ENCODE peak calls at places on chromosomes 7 and 10, in four cellular contexts. One of them, this sample, is unnamed.

GRCh38 chr10:116076616-116077015 is 196.4 kb downstream of the GFRA1 start:
- DNase-seq in cardiac muscle cell: no peak
- DNase-seq in tibial artery: no peak
- DNase-seq in esophagus muscularis mucosa: no peak
- DNase-seq in this sample: no peak

GRCh38 chr7:139854803-139855497 is 25.9 kb downstream of the TBXAS1 start:
- DNase-seq in cardiac muscle cell: no peak
- DNase-seq in tibial artery: no peak
- DNase-seq in esophagus muscularis mucosa: peak
- DNase-seq in this sample: no peak

GRCh38 chr7:148856035-148856881 is 27.8 kb downstream of the EZH2 start:
- DNase-seq in cardiac muscle cell: peak
- DNase-seq in tibial artery: peak
- DNase-seq in esophagus muscularis mucosa: no peak
- DNase-seq in this sample: peak

GRCh38 chr7:159321278-159321677 is 176.6 kb upstream of the VIPR2 start:
- DNase-seq in cardiac muscle cell: no peak
- DNase-seq in tibial artery: no peak
- DNase-seq in esophagus muscularis mucosa: no peak
- DNase-seq in this sample: no peak

GRCh38 chr7:156764016-156764669 is 123.6 kb downstream of the RNF32 start:
- DNase-seq in cardiac muscle cell: peak
- DNase-seq in tibial artery: peak
- DNase-seq in esophagus muscularis mucosa: no peak
- DNase-seq in this sample: peak

GRCh38 chr7:135168001-135168400 is 2.5 kb downstream of the CYREN start:
- DNase-seq in cardiac muscle cell: no peak
- DNase-seq in tibial artery: no peak
- DNase-seq in esophagus muscularis mucosa: no peak
- DNase-seq in this sample: no peak

GRCh38 chr7:40918701-40919271 is 784.0 kb downstream of the SUGCT start:
- DNase-seq in cardiac muscle cell: peak
- DNase-seq in tibial artery: no peak
- DNase-seq in esophagus muscularis mucosa: no peak
- DNase-seq in this sample: no peak

GRCh38 chr7:73715648-73716317 is 3.7 kb downstream of the STX1A start:
- DNase-seq in cardiac muscle cell: peak
- DNase-seq in tibial artery: no peak
- DNase-seq in esophagus muscularis mucosa: no peak
- DNase-seq in this sample: peak

GRCh38 chr7:131878777-131879176 is 322.3 kb upstream of the PODXL start:
- DNase-seq in cardiac muscle cell: no peak
- DNase-seq in tibial artery: no peak
- DNase-seq in esophagus muscularis mucosa: no peak
- DNase-seq in this sample: no peak

GRCh38 chr7:119452401-119452800 is 820.6 kb upstream of the KCND2 start:
- DNase-seq in cardiac muscle cell: no peak
- DNase-seq in tibial artery: no peak
- DNase-seq in esophagus muscularis mucosa: no peak
- DNase-seq in this sample: no peak

GRCh38 chr7:3201937-3202715 is 98.9 kb upstream of the SDK1 start:
- DNase-seq in cardiac muscle cell: no peak
- DNase-seq in tibial artery: no peak
- DNase-seq in esophagus muscularis mucosa: peak
- DNase-seq in this sample: no peak

GRCh38 chr10:24375510-24375909 is 166.6 kb downstream of the KIAA1217 start:
- DNase-seq in cardiac muscle cell: no peak
- DNase-seq in tibial artery: no peak
- DNase-seq in esophagus muscularis mucosa: no peak
- DNase-seq in this sample: no peak

GRCh38 chr7:5528071-5528814 is 104.6 kb upstream of the TNRC18 start:
- DNase-seq in cardiac muscle cell: peak
- DNase-seq in tibial artery: peak
- DNase-seq in esophagus muscularis mucosa: no peak
- DNase-seq in this sample: no peak

GRCh38 chr10:92787557-92788152 is 60.7 kb upstream of the EXOC6 start:
- DNase-seq in cardiac muscle cell: no peak
- DNase-seq in tibial artery: no peak
- DNase-seq in esophagus muscularis mucosa: no peak
- DNase-seq in this sample: no peak

GRCh38 chr7:479948-480499 is 39.6 kb downstream of the PDGFA start:
- DNase-seq in cardiac muscle cell: no peak
- DNase-seq in tibial artery: peak
- DNase-seq in esophagus muscularis mucosa: no peak
- DNase-seq in this sample: no peak

GRCh38 chr7:479115-479947 is 40.3 kb downstream of the PDGFA start:
- DNase-seq in cardiac muscle cell: no peak
- DNase-seq in tibial artery: peak
- DNase-seq in esophagus muscularis mucosa: no peak
- DNase-seq in this sample: no peak

GRCh38 chr7:482521-483083 is 37.0 kb downstream of the PDGFA start:
- DNase-seq in cardiac muscle cell: no peak
- DNase-seq in tibial artery: no peak
- DNase-seq in esophagus muscularis mucosa: no peak
- DNase-seq in this sample: no peak

GRCh38 chr7:481219-481930 is 38.3 kb downstream of the PDGFA start:
- DNase-seq in cardiac muscle cell: no peak
- DNase-seq in tibial artery: peak
- DNase-seq in esophagus muscularis mucosa: no peak
- DNase-seq in this sample: no peak

DNA sequence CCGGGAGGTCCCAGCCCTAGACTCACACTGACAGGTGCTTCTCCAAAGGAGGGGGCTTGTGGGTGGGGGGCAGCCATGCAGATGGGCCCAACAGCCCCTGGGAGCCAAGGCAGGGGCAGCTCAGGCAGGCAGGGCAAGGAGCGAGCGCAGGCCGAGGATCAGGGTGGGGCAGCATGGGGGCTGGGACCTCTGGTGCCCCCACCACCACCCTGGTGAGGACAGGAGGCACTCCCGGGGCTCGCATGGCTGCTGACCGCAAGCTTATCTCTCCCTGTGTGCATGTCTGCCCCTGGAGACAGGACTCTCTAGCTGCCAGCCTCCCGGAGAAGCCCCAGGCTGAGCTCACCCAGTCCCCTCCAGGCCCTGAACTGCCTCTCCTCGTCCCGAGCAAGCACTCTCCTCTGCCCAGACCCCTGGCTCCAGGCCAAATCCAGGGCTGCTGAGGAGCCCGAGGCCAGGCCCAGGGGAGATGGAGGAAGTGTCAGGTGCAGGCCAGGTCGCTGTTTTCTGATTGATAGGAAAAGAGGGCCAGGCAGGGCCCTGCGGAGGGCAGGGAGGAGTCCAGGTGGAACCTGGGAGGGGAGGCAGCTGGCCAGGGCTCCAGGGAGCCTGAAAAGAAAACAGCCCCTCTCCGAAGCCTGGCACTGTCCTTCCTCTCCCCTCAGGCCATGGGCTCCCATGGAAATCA is 39.0 kb downstream of the PDGFA start:
- DNase-seq in cardiac muscle cell: peak
- DNase-seq in tibial artery: peak
- DNase-seq in esophagus muscularis mucosa: no peak
- DNase-seq in this sample: no peak
- TF ChIP-seq CTCF in cardiac muscle cell: no peak
- TF ChIP-seq CTCF in tibial artery: no peak
- TF ChIP-seq CTCF in esophagus muscularis mucosa: no peak
- TF ChIP-seq CTCF in this sample: no peak

DNA sequence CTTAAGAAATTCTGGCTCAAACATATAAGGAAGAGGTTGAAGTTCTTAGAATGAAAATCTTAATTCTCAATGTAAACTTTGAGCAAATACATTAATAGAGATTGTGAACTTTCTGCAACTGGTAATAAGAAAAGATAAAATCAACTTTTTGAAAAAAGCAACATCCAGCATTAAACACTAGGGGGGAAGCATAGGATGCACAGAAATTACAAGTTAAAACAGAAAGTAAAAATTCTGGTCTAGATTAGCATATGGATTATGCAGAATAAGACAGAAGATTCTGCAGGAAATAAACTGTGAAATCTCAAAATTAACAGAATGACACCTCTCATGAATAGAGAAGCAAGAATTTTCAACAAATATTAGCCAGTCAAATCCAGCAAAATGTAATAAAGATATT is 38.0 kb upstream of the CAV2 start:
- DNase-seq in cardiac muscle cell: no peak
- DNase-seq in tibial artery: no peak
- DNase-seq in esophagus muscularis mucosa: no peak
- DNase-seq in this sample: no peak
- TF ChIP-seq CTCF in cardiac muscle cell: peak
- TF ChIP-seq CTCF in tibial artery: peak
- TF ChIP-seq CTCF in esophagus muscularis mucosa: no peak
- TF ChIP-seq CTCF in this sample: no peak

GRCh38 chr10:121880842-121881423 is 46.9 kb downstream of the ATE1 start:
- DNase-seq in cardiac muscle cell: no peak
- DNase-seq in tibial artery: no peak
- DNase-seq in esophagus muscularis mucosa: no peak
- DNase-seq in this sample: no peak
- TF ChIP-seq CTCF in cardiac muscle cell: no peak
- TF ChIP-seq CTCF in tibial artery: no peak
- TF ChIP-seq CTCF in esophagus muscularis mucosa: no peak
- TF ChIP-seq CTCF in this sample: no peak

DNA sequence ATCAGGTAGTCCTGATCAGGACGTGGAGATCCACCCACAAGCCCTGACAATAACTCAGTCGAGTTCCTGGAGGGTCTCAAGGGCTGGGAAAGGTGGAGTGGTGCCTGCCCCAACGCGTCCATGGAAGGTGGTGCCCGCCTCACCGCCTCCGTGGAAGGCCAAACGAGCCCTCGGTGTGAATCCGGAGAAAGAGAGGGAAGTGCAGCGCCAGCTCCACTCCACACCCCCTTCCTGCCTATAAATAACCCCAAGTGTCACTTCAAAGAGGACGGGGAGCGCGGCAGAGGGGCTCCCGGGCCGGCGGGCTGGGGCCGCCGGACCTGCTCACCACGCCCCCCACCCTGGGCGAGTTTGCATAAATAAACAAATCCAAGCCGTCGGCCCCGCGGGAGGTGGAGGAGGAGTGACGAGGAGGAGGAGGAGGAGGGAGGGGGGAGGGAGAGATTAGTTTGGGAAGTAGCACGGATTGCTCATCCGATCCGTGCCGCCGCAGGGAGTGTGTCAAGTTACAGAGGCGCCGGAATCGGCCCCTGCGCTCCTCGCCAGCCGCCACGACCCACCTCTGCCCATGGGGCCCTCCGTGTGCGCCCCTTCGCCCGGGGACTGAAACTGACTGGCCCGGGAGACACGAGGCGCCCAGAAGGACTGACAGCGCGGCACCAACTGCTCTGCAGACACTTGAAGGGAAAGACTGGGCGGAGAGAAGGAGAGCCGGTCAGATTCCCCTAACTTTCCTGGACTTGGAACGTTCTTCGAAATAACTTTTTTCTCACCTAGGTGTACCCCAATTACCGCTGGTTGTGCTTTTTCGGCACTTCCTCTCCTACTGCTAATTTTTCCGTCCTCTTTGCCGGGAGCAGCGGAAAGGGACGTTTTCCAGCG is at the start of gene COL13A1:
- DNase-seq in cardiac muscle cell: peak
- DNase-seq in tibial artery: peak
- DNase-seq in esophagus muscularis mucosa: no peak
- DNase-seq in this sample: peak
- TF ChIP-seq CTCF in cardiac muscle cell: no peak
- TF ChIP-seq CTCF in tibial artery: no peak
- TF ChIP-seq CTCF in esophagus muscularis mucosa: no peak
- TF ChIP-seq CTCF in this sample: no peak

DNA sequence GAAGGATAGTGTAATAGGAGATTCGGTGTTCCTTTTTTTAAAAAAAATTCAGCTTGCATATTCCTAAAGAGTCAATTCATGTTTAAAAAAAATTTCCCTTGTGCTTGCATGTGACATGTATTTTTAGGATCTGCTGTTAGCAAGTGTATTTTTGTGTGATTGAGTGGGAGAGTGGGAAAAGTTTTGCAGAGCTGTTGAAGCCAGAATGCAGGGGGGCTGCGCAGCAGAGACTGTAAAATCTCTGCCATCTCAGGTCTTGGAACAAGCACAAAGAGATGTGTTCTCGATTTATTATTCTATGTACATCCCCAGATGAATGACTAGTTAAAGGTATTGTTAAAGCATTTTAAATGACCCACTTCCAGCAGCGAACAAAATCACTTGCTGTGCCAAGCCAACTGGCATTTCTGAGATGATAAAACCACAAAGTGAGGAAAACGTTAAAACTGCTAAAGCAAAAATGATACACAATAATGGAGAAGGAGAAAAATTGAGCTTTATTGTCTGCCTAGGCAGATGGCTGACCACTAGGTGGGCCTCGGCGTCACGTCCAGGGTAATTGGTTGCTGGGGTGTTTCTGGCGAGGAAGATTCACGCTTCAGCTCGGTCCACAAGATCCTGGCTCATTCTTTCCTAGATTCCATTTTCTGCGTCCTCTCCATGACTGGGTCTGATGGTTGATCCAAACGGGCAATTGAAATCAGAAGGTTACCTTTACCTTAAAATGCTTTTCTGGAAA is 67.0 kb upstream of the ATRNL1 start:
- DNase-seq in cardiac muscle cell: no peak
- DNase-seq in tibial artery: no peak
- DNase-seq in esophagus muscularis mucosa: peak
- DNase-seq in this sample: peak
- TF ChIP-seq CTCF in cardiac muscle cell: no peak
- TF ChIP-seq CTCF in tibial artery: no peak
- TF ChIP-seq CTCF in esophagus muscularis mucosa: no peak
- TF ChIP-seq CTCF in this sample: no peak

GRCh38 chr10:44977287-44978212 is 1.1 kb downstream of the DEPP1 start:
- DNase-seq in cardiac muscle cell: no peak
- DNase-seq in tibial artery: peak
- DNase-seq in esophagus muscularis mucosa: no peak
- DNase-seq in this sample: no peak

GRCh38 chr10:44980309-44981171 is 1.9 kb upstream of the DEPP1 start:
- DNase-seq in cardiac muscle cell: no peak
- DNase-seq in tibial artery: peak
- DNase-seq in esophagus muscularis mucosa: no peak
- DNase-seq in this sample: no peak

GRCh38 chr10:44978213-44978569 is 418 bp downstream of the DEPP1 start:
- DNase-seq in cardiac muscle cell: no peak
- DNase-seq in tibial artery: peak
- DNase-seq in esophagus muscularis mucosa: no peak
- DNase-seq in this sample: no peak

GRCh38 chr10:44979281-44980181 is 922 bp upstream of the DEPP1 start:
- DNase-seq in cardiac muscle cell: no peak
- DNase-seq in tibial artery: peak
- DNase-seq in esophagus muscularis mucosa: no peak
- DNase-seq in this sample: no peak

DNA sequence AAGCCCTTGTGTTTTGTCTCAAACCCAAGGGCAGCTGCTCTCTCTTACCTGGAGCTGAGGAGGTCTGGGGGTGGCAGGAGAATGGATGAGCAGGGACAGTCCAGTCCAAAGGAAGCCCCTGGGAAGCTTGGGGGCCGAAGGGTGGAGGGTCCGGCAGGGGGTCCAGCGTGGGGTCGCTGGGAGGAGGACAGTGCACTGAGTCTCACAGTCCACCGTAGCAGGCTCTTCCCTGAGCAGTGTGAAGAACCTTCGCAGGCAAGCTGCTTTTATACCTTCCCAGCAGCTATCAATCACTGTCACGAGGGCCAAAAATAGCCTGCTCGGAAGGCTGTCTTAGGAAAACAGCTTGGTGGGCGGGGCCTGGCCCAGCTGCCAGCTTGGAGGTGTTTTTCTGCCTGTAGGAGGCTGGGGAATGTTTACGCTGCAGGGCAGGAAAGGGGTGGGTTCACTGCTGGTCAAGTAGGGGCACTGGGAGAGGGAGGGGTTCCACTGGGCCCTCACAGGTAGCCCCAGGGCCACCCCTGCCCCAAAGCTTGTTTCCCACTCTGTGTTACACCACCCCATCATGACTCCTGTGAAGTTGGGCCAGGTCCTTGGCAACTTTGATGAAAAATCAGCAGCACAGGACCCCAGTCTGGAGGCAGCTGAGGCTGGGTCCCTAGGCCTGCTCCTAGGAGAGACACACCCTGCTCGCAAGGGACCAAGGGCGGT is at the start of gene DEPP1:
- DNase-seq in cardiac muscle cell: peak
- DNase-seq in tibial artery: peak
- DNase-seq in esophagus muscularis mucosa: peak
- DNase-seq in this sample: peak
- TF ChIP-seq CTCF in cardiac muscle cell: peak
- TF ChIP-seq CTCF in tibial artery: peak
- TF ChIP-seq CTCF in esophagus muscularis mucosa: peak
- TF ChIP-seq CTCF in this sample: no peak

This sample was measured in nephron progenitor cell.